ENCODE peak calls at places on chromosomes 2 and 18, in seven cellular contexts. P, I, F, K, D, T and U are unnamed samples.

GRCh38 chr2:27446057-27446456 is 3.9 kb downstream of the KRTCAP3 start:
- DNase-seq in T (no peak), K (no peak), I (no peak), P (no peak), D (no peak), F (peak; percentile 92), U (no peak)

GRCh38 chr2:23505984-23506380 is 121.0 kb downstream of the KLHL29 start:
- DNase-seq in I (no peak), P (peak; percentile 50), F (no peak), K (no peak), D (no peak), T (no peak), U (no peak)

GRCh38 chr2:19480664-19481063 is 122.2 kb upstream of the OSR1 start:
- DNase-seq in I (no peak), F (no peak), D (no peak), K (no peak), P (peak; percentile 37), T (no peak), U (no peak)

GRCh38 chr2:237645261-237645660 is 17.9 kb downstream of the LRRFIP1 start:
- DNase-seq in P (no peak), I (no peak), D (no peak), F (no peak), T (no peak), K (no peak), U (no peak)

GRCh38 chr2:172710584-172711024 is 25.0 kb upstream of the RAPGEF4 start:
- DNase-seq in P (peak; percentile 37), F (no peak), K (peak; percentile 94), T (peak; percentile 60), I (no peak), D (peak; percentile 73), U (peak; percentile 40)

GRCh38 chr18:33838084-33838483 is 260.1 kb downstream of the ASXL3 start:
- DNase-seq in P (no peak), K (no peak), F (no peak), D (no peak), T (no peak), I (no peak), U (peak; percentile 12)

GRCh38 chr2:30971291-30972025 is 164.2 kb upstream of the CAPN13 start:
- DNase-seq in K (no peak), F (no peak), D (no peak), P (no peak), I (no peak), T (no peak), U (no peak)

GRCh38 chr18:37564796-37565137 is 831 bp downstream of the CELF4 start:
- DNase-seq in I (no peak), P (peak; percentile 37), T (no peak), K (no peak), F (peak; percentile 42), D (peak; percentile 20), U (no peak)

GRCh38 chr2:30422437-30422805 is 24.6 kb upstream of the LCLAT1 start:
- DNase-seq in P (no peak), D (peak; percentile 56), T (peak; percentile 79), I (peak; percentile 39), F (peak; percentile 32), K (no peak), U (no peak)

GRCh38 chr18:61992923-61993322 is 100.1 kb upstream of the RNF152 start:
- DNase-seq in I (no peak), F (no peak), P (no peak), K (peak; percentile 16), T (no peak), D (no peak), U (no peak)

GRCh38 chr18:26865557-26865956 is at the start of gene AQP4:
- DNase-seq in D (no peak), P (no peak), T (no peak), I (no peak), F (peak; percentile 68), K (no peak), U (no peak)

GRCh38 chr2:150811259-150811912 is 323.9 kb upstream of the RND3 start:
- DNase-seq in P (no peak), F (no peak), T (no peak), I (no peak), K (no peak), D (no peak), U (no peak)

GRCh38 chr18:13418013-13418710 is 199.6 kb downstream of the LDLRAD4 start:
- DNase-seq in I (no peak), T (no peak), K (no peak), D (no peak), F (no peak), P (no peak), U (no peak)

GRCh38 chr2:71661782-71662181 is 208.4 kb downstream of the DYSF start:
- DNase-seq in P (no peak), D (no peak), T (no peak), I (no peak), K (no peak), F (no peak), U (no peak)

GRCh38 chr2:239154971-239155805 is 245.6 kb downstream of the HDAC4 start:
- DNase-seq in F (peak; percentile 20), K (no peak), T (no peak), P (peak; percentile 13), I (no peak), D (no peak), U (no peak)

GRCh38 chr2:174088706-174089105 is 123.5 kb upstream of the SP3 start:
- DNase-seq in F (no peak), T (no peak), K (no peak), P (no peak), D (no peak), I (no peak), U (no peak)

GRCh38 chr2:20012282-20013060 is at the start of gene MATN3:
- DNase-seq in P (peak; percentile 27), I (no peak), T (no peak), K (no peak), D (no peak), F (peak; percentile 63), U (no peak)

GRCh38 chr18:79545255-79545654 is 134.3 kb upstream of the CTDP1 start:
- DNase-seq in I (no peak), F (peak; percentile 20), K (no peak), P (peak; percentile 10), D (no peak), T (no peak), U (no peak)

GRCh38 chr2:66679422-66679821 is 244.5 kb downstream of the MEIS1 start:
- DNase-seq in P (no peak), I (no peak), T (no peak), F (no peak), D (no peak), K (no peak), U (no peak)

GRCh38 chr2:178846458-178846802 is 39.2 kb upstream of the TTN start:
- DNase-seq in P (no peak), D (peak; percentile 42), T (no peak), K (no peak), I (no peak), F (no peak), U (no peak)

GRCh38 chr2:85536479-85536878 is 2.5 kb upstream of the MAT2A start:
- DNase-seq in F (no peak), T (no peak), I (no peak), D (peak; percentile 73), K (peak; percentile 66), P (no peak), U (no peak)

GRCh38 chr18:75923169-75923568 is 495.7 kb upstream of the SMIM21 start:
- DNase-seq in D (peak; percentile 1), K (peak; percentile 29), T (no peak), I (no peak), P (peak; percentile 41), F (no peak), U (no peak)

GRCh38 chr2:48736251-48736650 is 19.3 kb downstream of the LHCGR start:
- DNase-seq in I (no peak), F (no peak), T (no peak), P (no peak), K (no peak), D (no peak), U (no peak)

GRCh38 chr2:206092297-206092696 is 6.3 kb upstream of the INO80D start:
- DNase-seq in T (no peak), K (no peak), D (no peak), I (no peak), P (no peak), F (no peak), U (no peak)

GRCh38 chr2:136149011-136149410 is 31.1 kb upstream of the CXCR4 start:
- DNase-seq in D (no peak), T (no peak), K (no peak), P (no peak), F (no peak), I (no peak), U (no peak)

GRCh38 chr2:96498023-96498431 is 7.1 kb downstream of the NEURL3 start:
- DNase-seq in I (no peak), K (no peak), F (no peak), P (no peak), T (no peak), D (no peak), U (no peak)

GRCh38 chr2:8548065-8548870 is 133.6 kb upstream of the ID2 start:
- DNase-seq in F (peak; percentile 23), D (no peak), T (no peak), I (no peak), P (no peak), K (no peak), U (no peak)

GRCh38 chr18:74420491-74420890 is 36.6 kb downstream of the DIPK1C start:
- DNase-seq in T (no peak), K (no peak), F (no peak), D (no peak), I (no peak), P (peak; percentile 61), U (no peak)

GRCh38 chr2:10188211-10188610 is 65.7 kb downstream of the RRM2 start:
- DNase-seq in T (no peak), K (no peak), P (no peak), I (no peak), D (peak; percentile 32), F (peak; percentile 51), U (no peak)